ENCODE peak calls at places on chromosomes 16 and 17, in seven cellular contexts. One of them, this sample, is unnamed.

GRCh38 chr16:70253291-70254094 is 1.8 kb upstream of the EXOSC6 start:
- DNase-seq in H1: no peak
- DNase-seq in GM12878: no peak
- DNase-seq in T47D: peak; percentile 48
- DNase-seq in K562: peak; percentile 40
- DNase-seq in HCT116: peak; percentile 28
- DNase-seq in HepG2: peak; percentile 45
- DNase-seq in this sample: peak; percentile 62

GRCh38 chr16:10172848-10173655 is 9.2 kb downstream of the GRIN2A start:
- DNase-seq in K562: no peak
- DNase-seq in GM12878: peak; percentile 4
- DNase-seq in HepG2: no peak
- DNase-seq in H1: no peak
- DNase-seq in T47D: no peak
- DNase-seq in HCT116: no peak
- DNase-seq in this sample: no peak

GRCh38 chr17:73156887-73157870 is 7.6 kb upstream of the SSTR2 start:
- DNase-seq in H1: no peak
- DNase-seq in GM12878: peak; percentile 57
- DNase-seq in T47D: no peak
- DNase-seq in HepG2: no peak
- DNase-seq in K562: no peak
- DNase-seq in HCT116: no peak
- DNase-seq in this sample: peak; percentile 41

GRCh38 chr16:30068750-30069574 is 3.4 kb downstream of the ALDOA start:
- DNase-seq in K562: no peak
- DNase-seq in HCT116: no peak
- DNase-seq in H1: no peak
- DNase-seq in HepG2: peak; percentile 54
- DNase-seq in T47D: no peak
- DNase-seq in GM12878: no peak
- DNase-seq in this sample: peak; percentile 52

GRCh38 chr16:27762441-27762840 is 212.5 kb downstream of the KATNIP start:
- DNase-seq in HCT116: peak; percentile 24
- DNase-seq in H1: no peak
- DNase-seq in K562: no peak
- DNase-seq in HepG2: no peak
- DNase-seq in T47D: no peak
- DNase-seq in GM12878: no peak
- DNase-seq in this sample: no peak

GRCh38 chr17:50967795-50968194 is 101.6 kb upstream of the TOB1 start:
- DNase-seq in HepG2: no peak
- DNase-seq in H1: no peak
- DNase-seq in HCT116: no peak
- DNase-seq in GM12878: no peak
- DNase-seq in T47D: no peak
- DNase-seq in K562: no peak
- DNase-seq in this sample: no peak

GRCh38 chr16:27238016-27238587 is 30.5 kb downstream of the NSMCE1 start:
- DNase-seq in HCT116: no peak
- DNase-seq in HepG2: no peak
- DNase-seq in K562: no peak
- DNase-seq in H1: no peak
- DNase-seq in T47D: no peak
- DNase-seq in GM12878: no peak
- DNase-seq in this sample: no peak

GRCh38 chr17:74892974-74893911 is at the start of gene FADS6:
- DNase-seq in K562: peak; percentile 75
- DNase-seq in T47D: no peak
- DNase-seq in HCT116: no peak
- DNase-seq in H1: no peak
- DNase-seq in GM12878: no peak
- DNase-seq in HepG2: no peak
- DNase-seq in this sample: peak; percentile 81

GRCh38 chr17:67137026-67137370 is 92.6 kb downstream of the CACNG1 start:
- DNase-seq in GM12878: no peak
- DNase-seq in H1: no peak
- DNase-seq in T47D: no peak
- DNase-seq in HepG2: no peak
- DNase-seq in K562: no peak
- DNase-seq in HCT116: no peak
- DNase-seq in this sample: no peak

GRCh38 chr17:33932996-33933395 is 322.1 kb upstream of the CCL2 start:
- DNase-seq in T47D: no peak
- DNase-seq in GM12878: no peak
- DNase-seq in HepG2: no peak
- DNase-seq in HCT116: no peak
- DNase-seq in H1: no peak
- DNase-seq in K562: no peak
- DNase-seq in this sample: no peak

GRCh38 chr17:69728816-69729215 is 314.3 kb downstream of the MAP2K6 start:
- DNase-seq in H1: no peak
- DNase-seq in T47D: no peak
- DNase-seq in HCT116: no peak
- DNase-seq in HepG2: no peak
- DNase-seq in GM12878: no peak
- DNase-seq in K562: no peak
- DNase-seq in this sample: no peak
- TF ChIP-seq JUND in H1: no peak
- TF ChIP-seq JUND in T47D: no peak
- TF ChIP-seq JUND in HCT116: no peak
- TF ChIP-seq JUND in HepG2: no peak
- TF ChIP-seq JUND in GM12878: no peak
- TF ChIP-seq JUND in K562: no peak
- TF ChIP-seq JUND in this sample: no peak

DNA sequence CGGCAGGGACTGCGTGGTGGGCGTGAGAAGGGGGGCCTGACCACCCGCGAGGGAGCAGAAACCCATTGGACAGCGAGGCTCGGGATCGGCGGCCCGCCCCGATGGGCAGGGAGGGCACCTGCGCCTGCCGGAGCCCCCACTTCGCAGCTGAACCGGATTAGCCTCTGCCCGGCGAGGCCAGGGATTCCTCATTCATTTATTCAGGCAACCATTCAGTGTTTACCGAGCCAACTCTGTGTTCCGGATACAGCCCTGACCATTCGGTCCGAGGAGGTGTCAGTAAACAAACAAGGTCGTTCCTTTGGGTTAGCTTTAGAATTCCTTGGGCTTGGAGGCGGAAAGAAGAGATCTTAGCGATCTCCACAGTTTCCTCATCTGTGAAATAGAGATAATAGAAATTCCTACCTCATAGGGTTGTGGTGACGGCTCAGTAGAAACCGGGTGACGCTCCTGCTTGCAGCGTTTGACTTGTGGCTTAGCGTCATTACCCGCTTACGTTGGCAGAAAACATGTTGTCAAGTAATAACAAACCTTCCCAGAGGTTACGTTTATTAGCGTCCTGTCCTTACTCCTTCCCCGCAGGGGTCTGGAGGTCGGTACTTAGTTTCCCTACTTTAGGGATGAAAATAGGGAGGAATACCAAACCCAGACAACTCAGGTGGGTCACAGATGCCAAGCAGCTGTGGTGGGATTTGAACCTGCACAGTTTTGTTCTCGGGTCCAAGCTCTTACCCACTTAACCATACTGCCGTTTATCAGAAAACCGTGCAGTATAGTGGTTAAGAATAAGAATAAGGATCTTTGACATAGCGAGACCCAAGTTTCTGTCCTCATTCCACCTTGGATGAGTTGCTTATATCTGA is 893 bp downstream of the POLR3E start:
- DNase-seq in HCT116: peak; percentile 94
- DNase-seq in T47D: peak; percentile 40
- DNase-seq in HepG2: peak; percentile 93
- DNase-seq in GM12878: peak; percentile 93
- DNase-seq in K562: no peak
- DNase-seq in H1: no peak
- DNase-seq in this sample: peak; percentile 79
- TF ChIP-seq JUND in HCT116: peak; percentile 70
- TF ChIP-seq JUND in T47D: no peak
- TF ChIP-seq JUND in HepG2: no peak
- TF ChIP-seq JUND in GM12878: no peak
- TF ChIP-seq JUND in K562: peak; percentile 54
- TF ChIP-seq JUND in H1: no peak
- TF ChIP-seq JUND in this sample: no peak

GRCh38 chr16:89723279-89724250 is 2.2 kb downstream of the ZNF276 start:
- DNase-seq in GM12878: no peak
- DNase-seq in H1: no peak
- DNase-seq in K562: no peak
- DNase-seq in T47D: no peak
- DNase-seq in HCT116: no peak
- DNase-seq in HepG2: no peak
- DNase-seq in this sample: peak; percentile 54
- TF ChIP-seq JUND in GM12878: no peak
- TF ChIP-seq JUND in H1: no peak
- TF ChIP-seq JUND in K562: no peak
- TF ChIP-seq JUND in T47D: no peak
- TF ChIP-seq JUND in HCT116: no peak
- TF ChIP-seq JUND in HepG2: no peak
- TF ChIP-seq JUND in this sample: no peak

DNA sequence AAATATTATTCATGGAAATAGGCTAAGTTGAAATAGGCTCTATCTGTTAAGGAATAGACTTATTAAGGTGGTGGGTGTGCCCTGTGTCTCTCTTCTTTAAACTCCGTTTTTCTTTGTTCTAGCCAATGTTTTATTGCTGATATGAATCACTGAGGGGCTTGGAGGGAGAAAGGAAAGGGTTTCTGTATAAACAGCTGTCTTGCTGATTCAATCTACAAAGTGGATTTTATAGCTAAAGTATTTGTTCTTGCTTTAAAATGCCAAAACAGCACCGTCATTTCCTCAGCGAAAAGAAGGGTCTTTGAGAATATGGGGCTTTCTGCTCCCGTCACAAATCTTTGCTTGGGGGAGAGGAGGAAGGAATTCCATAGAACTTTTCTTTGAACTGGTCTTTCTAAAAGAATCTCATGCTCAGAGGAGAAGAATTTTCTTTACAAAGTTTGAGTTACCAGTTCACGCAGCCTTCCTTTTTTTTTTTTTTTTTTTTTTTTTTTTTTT is 39.3 kb downstream of the MSI2 start:
- DNase-seq in K562: no peak
- DNase-seq in HepG2: no peak
- DNase-seq in H1: no peak
- DNase-seq in T47D: no peak
- DNase-seq in GM12878: no peak
- DNase-seq in HCT116: peak; percentile 80
- DNase-seq in this sample: no peak
- TF ChIP-seq JUND in K562: no peak
- TF ChIP-seq JUND in HepG2: no peak
- TF ChIP-seq JUND in H1: no peak
- TF ChIP-seq JUND in T47D: no peak
- TF ChIP-seq JUND in GM12878: no peak
- TF ChIP-seq JUND in HCT116: peak; percentile 62
- TF ChIP-seq JUND in this sample: peak; percentile 50

GRCh38 chr16:73124097-73124652 is 76.2 kb upstream of the ZFHX3 start:
- DNase-seq in H1: no peak
- DNase-seq in K562: no peak
- DNase-seq in HepG2: no peak
- DNase-seq in GM12878: no peak
- DNase-seq in HCT116: no peak
- DNase-seq in T47D: no peak
- DNase-seq in this sample: no peak

GRCh38 chr16:73125860-73126259 is 77.9 kb upstream of the ZFHX3 start:
- DNase-seq in K562: no peak
- DNase-seq in T47D: no peak
- DNase-seq in HepG2: no peak
- DNase-seq in H1: no peak
- DNase-seq in GM12878: no peak
- DNase-seq in HCT116: no peak
- DNase-seq in this sample: no peak

GRCh38 chr16:73124665-73125064 is 76.7 kb upstream of the ZFHX3 start:
- DNase-seq in HepG2: no peak
- DNase-seq in H1: no peak
- DNase-seq in HCT116: no peak
- DNase-seq in K562: no peak
- DNase-seq in T47D: no peak
- DNase-seq in GM12878: no peak
- DNase-seq in this sample: no peak

GRCh38 chr16:73129455-73129854 is 81.5 kb upstream of the ZFHX3 start:
- DNase-seq in HCT116: no peak
- DNase-seq in T47D: no peak
- DNase-seq in K562: no peak
- DNase-seq in H1: no peak
- DNase-seq in GM12878: no peak
- DNase-seq in HepG2: no peak
- DNase-seq in this sample: no peak

DNA sequence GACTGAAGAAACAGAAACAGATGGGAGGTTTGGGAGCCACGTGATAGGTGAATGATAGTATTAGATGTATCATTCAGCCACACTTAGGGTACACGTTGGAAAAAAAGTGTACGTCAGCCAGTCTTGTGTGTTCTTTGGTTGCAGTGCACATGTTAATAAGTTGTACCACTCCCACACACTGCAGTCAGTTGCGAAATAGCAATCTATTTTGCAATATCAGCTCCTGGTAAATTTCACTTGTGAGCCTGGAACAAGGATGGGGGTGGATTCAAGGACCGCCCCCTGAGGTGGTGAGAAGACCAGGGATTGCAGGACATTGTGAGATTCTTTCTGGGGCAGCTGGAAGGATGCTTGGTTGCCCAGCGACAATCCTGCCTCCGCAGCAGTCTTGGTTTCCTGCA is 78.5 kb upstream of the ZFHX3 start:
- DNase-seq in T47D: no peak
- DNase-seq in HCT116: no peak
- DNase-seq in GM12878: no peak
- DNase-seq in H1: no peak
- DNase-seq in HepG2: peak; percentile 45
- DNase-seq in K562: no peak
- DNase-seq in this sample: no peak
- TF ChIP-seq JUND in T47D: no peak
- TF ChIP-seq JUND in HCT116: no peak
- TF ChIP-seq JUND in GM12878: no peak
- TF ChIP-seq JUND in H1: no peak
- TF ChIP-seq JUND in HepG2: no peak
- TF ChIP-seq JUND in K562: no peak
- TF ChIP-seq JUND in this sample: no peak

DNA sequence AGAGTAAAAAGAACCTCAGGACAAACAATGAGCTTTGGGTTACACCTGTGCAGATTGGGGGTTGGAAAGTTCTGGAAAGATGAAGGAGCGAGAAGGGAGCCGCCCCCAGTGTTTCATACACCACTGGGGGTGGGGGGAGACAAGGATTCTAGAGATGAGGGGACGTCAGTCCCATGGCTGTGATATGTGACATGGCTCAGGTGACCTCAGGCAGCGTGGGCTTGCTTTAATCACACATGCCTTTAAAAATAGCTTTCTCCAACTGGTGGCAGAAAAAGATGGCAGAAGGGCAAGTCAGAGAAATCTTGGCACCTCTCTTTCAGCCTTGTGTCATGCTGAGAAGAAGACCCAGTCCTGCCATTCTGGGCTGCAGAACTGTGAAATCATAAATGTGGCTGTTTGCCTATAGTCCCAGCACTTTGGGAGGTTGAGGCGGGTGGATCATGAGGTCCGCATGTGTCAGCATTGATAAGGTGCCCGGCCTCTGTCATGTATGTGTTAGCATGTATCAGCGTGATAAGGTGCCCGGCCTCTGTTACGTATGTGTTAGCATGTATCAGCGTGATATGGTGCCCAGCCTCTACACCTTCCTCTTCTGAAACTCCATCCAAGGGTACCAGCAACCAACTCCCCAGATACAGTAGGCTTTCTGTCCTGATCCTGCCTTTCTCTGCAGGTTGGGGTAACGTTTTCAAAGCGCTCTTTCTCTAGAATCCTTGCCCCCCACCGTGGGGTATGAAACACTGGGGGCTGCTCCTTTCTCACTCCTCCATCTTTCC is 25.0 kb downstream of the WIPI1 start:
- DNase-seq in GM12878: no peak
- DNase-seq in HepG2: no peak
- DNase-seq in T47D: no peak
- DNase-seq in K562: no peak
- DNase-seq in HCT116: no peak
- DNase-seq in H1: no peak
- DNase-seq in this sample: no peak
- TF ChIP-seq JUND in GM12878: no peak
- TF ChIP-seq JUND in HepG2: no peak
- TF ChIP-seq JUND in T47D: no peak
- TF ChIP-seq JUND in K562: no peak
- TF ChIP-seq JUND in HCT116: no peak
- TF ChIP-seq JUND in H1: no peak
- TF ChIP-seq JUND in this sample: no peak

This sample was measured in SK-N-SH.